ENCODE peak calls at places on chromosome 18, in four cellular contexts. H, V, X and O are unnamed samples.

GRCh38 chr18:13380671-13381070 is 162.1 kb downstream of the LDLRAD4 start:
- DNase-seq in H (no peak), V (peak), X (no peak), O (no peak)

GRCh38 chr18:58225101-58225500 is 181.1 kb downstream of the NEDD4L start:
- DNase-seq in H (no peak), V (no peak), X (no peak), O (no peak)

GRCh38 chr18:62829936-62830335 is 114.6 kb downstream of the PHLPP1 start:
- DNase-seq in H (no peak), V (peak), X (no peak), O (no peak)

GRCh38 chr18:25350561-25351201 is 1.3 kb downstream of the ZNF521 start:
- DNase-seq in H (no peak), V (peak), X (no peak), O (no peak)

GRCh38 chr18:59379772-59380530 is 20.9 kb upstream of the LMAN1 start:
- DNase-seq in H (no peak), V (no peak), X (no peak), O (no peak)

GRCh38 chr18:3603460-3604259 is 153.7 kb downstream of the TGIF1 start:
- DNase-seq in H (no peak), V (peak), X (peak), O (peak)

GRCh38 chr18:39799010-39799409 is 2156.0 kb upstream of the PIK3C3 start:
- DNase-seq in H (no peak), V (no peak), X (no peak), O (no peak)

GRCh38 chr18:61583548-61583947 is 250.3 kb downstream of the CDH20 start:
- DNase-seq in H (no peak), V (no peak), X (no peak), O (no peak)

GRCh38 chr18:48816554-48816953 is 134.2 kb downstream of the SMAD7 start:
- DNase-seq in H (no peak), V (no peak), X (no peak), O (no peak)

GRCh38 chr18:27604583-27604982 is 419.5 kb upstream of the CHST9 start:
- DNase-seq in H (no peak), V (peak), X (no peak), O (no peak)

GRCh38 chr18:44564922-44565321 is 115.8 kb upstream of the SETBP1 start:
- DNase-seq in H (no peak), V (peak), X (peak), O (no peak)

GRCh38 chr18:26574958-26575864 is 26.9 kb upstream of the KCTD1 start:
- DNase-seq in H (no peak), V (peak), X (peak), O (no peak)

GRCh38 chr18:77072566-77072965 is 60.0 kb downstream of the MBP start:
- DNase-seq in H (no peak), V (no peak), X (no peak), O (no peak)

GRCh38 chr18:32576296-32576916 is 105.7 kb upstream of the GAREM1 start:
- DNase-seq in H (no peak), V (peak), X (peak), O (no peak)

GRCh38 chr18:57164401-57164800 is 17.5 kb downstream of the BOD1L2 start:
- DNase-seq in H (no peak), V (no peak), X (no peak), O (no peak)

GRCh38 chr18:55328301-55328700 is 259.7 kb downstream of the TCF4 start:
- DNase-seq in H (no peak), V (peak), X (no peak), O (no peak)

GRCh38 chr18:8424917-8425725 is 184.1 kb upstream of the RAB12 start:
- DNase-seq in H (no peak), V (peak), X (peak), O (peak)

GRCh38 chr18:11994346-11994707 is 13.0 kb downstream of the IMPA2 start:
- DNase-seq in H (no peak), V (peak), X (no peak), O (no peak)

GRCh38 chr18:73421010-73421409 is 553.2 kb upstream of the NETO1 start:
- DNase-seq in H (no peak), V (no peak), X (no peak), O (no peak)

GRCh38 chr18:31321719-31322118 is 3.8 kb downstream of the DSG1 start:
- DNase-seq in H (no peak), V (no peak), X (no peak), O (no peak)

GRCh38 chr18:10164241-10165160 is 250.7 kb downstream of the VAPA start:
- DNase-seq in H (no peak), V (no peak), X (no peak), O (no peak)

GRCh38 chr18:77248873-77249582 is 620 bp upstream of the GALR1 start:
- DNase-seq in H (no peak), V (no peak), X (no peak), O (no peak)

GRCh38 chr18:76188097-76188496 is 306.9 kb downstream of the ZNF516 start:
- DNase-seq in H (no peak), V (no peak), X (no peak), O (no peak)

GRCh38 chr18:63040788-63041410 is 278.7 kb downstream of the BCL2 start:
- DNase-seq in H (no peak), V (no peak), X (no peak), O (no peak)

GRCh38 chr18:45793295-45793965 is 32.0 kb upstream of the SIGLEC15 start:
- DNase-seq in H (no peak), V (peak), X (no peak), O (no peak)

GRCh38 chr18:46856975-46857374 is 60.3 kb downstream of the PIAS2 start:
- DNase-seq in H (no peak), V (no peak), X (no peak), O (no peak)

GRCh38 chr18:11976882-11977281 is 4.4 kb upstream of the IMPA2 start:
- DNase-seq in H (no peak), V (peak), X (no peak), O (no peak)

GRCh38 chr18:76564117-76564516 is 69.1 kb upstream of the ZNF516 start:
- DNase-seq in H (no peak), V (peak), X (no peak), O (no peak)

GRCh38 chr18:10051877-10052631 is 138.2 kb downstream of the VAPA start:
- DNase-seq in H (no peak), V (peak), X (no peak), O (no peak)

GRCh38 chr18:10239138-10239537 is 215.3 kb upstream of the APCDD1 start:
- DNase-seq in H (no peak), V (no peak), X (no peak), O (no peak)

GRCh38 chr18:59707306-59707705 is 10.1 kb upstream of the CCBE1 start:
- DNase-seq in H (no peak), V (no peak), X (no peak), O (no peak)